ENCODE peak calls at places on chromosomes 1 and 21, in ten cellular contexts. A is CD4-positive, CD25-positive, alpha-beta regulatory T cell; O is WTC11; E is RKO; Q is brain microvascular endothelial cell; G is naive thymus-derived CD4-positive, alpha-beta T cell; Z is NCI-H1105; I is heart right ventricle; X is activated naive CD4-positive, alpha-beta T cell treated with anti-CD3 and anti-CD28 coated beads for 36 hours; B is SW480. F is an unnamed sample.

GRCh38 chr1:118158918-118159317 is 26.1 kb downstream of the SPAG17 start:
- DNase-seq in A (no peak), O (no peak), E (peak), Q (peak), G (no peak), Z (no peak), I (no peak), X (no peak), B (peak), F (no peak)

GRCh38 chr1:18110968-18111367 is 3.4 kb downstream of the IGSF21 start:
- DNase-seq in A (no peak), O (peak), E (no peak), Q (no peak), G (no peak), Z (peak), I (no peak), X (peak), B (no peak), F (no peak)

GRCh38 chr1:236044346-236044745 is 20.5 kb downstream of the NID1 start:
- DNase-seq in A (no peak), O (no peak), E (no peak), Q (no peak), G (no peak), Z (no peak), I (no peak), X (no peak), B (no peak), F (no peak)

GRCh38 chr1:180930687-180931086 is 18.0 kb downstream of the KIAA1614 start:
- DNase-seq in A (no peak), O (no peak), E (no peak), Q (no peak), G (no peak), Z (no peak), I (no peak), X (no peak), B (no peak), F (no peak)

GRCh38 chr1:52795464-52795863 is 47.1 kb upstream of the ZYG11A start:
- DNase-seq in A (no peak), O (no peak), E (no peak), Q (no peak), G (no peak), Z (no peak), I (no peak), X (no peak), B (no peak), F (no peak)

GRCh38 chr21:26835714-26836265 is 9.4 kb downstream of the ADAMTS1 start:
- DNase-seq in A (no peak), O (no peak), E (no peak), Q (no peak), G (no peak), Z (no peak), I (no peak), X (no peak), B (no peak), F (no peak)

GRCh38 chr1:164748253-164748899 is 189.4 kb downstream of the PBX1 start:
- DNase-seq in A (no peak), O (no peak), E (no peak), Q (peak), G (no peak), Z (no peak), I (peak), X (no peak), B (no peak), F (no peak)

GRCh38 chr1:40825430-40825778 is 36.8 kb downstream of the CITED4 start:
- DNase-seq in A (peak), O (no peak), E (no peak), Q (no peak), G (no peak), Z (no peak), I (no peak), X (peak), B (no peak), F (no peak)

GRCh38 chr1:101971309-101971708 is 25.4 kb downstream of the OLFM3 start:
- DNase-seq in A (no peak), O (no peak), E (peak), Q (no peak), G (no peak), Z (no peak), I (no peak), X (no peak), B (no peak), F (no peak)

GRCh38 chr1:235127203-235127602 is 1.4 kb downstream of the TOMM20 start:
- DNase-seq in A (no peak), O (no peak), E (peak), Q (no peak), G (no peak), Z (no peak), I (no peak), X (no peak), B (no peak), F (no peak)

GRCh38 chr1:208576425-208576824 is 332.2 kb upstream of the PLXNA2 start:
- DNase-seq in A (no peak), O (no peak), E (no peak), Q (no peak), G (no peak), Z (no peak), I (no peak), X (no peak), B (no peak), F (no peak)

F was measured in naive B cell.